ENCODE peak calls at places on chromosome 21, in seven cellular contexts. X, U, Q, N, C, R and M are unnamed samples.
A peak's percentile ranks its signal among the peaks of the same experiment; 100 is the strongest.

GRCh38 chr21:32612075-32612998 is at the start of gene CFAP298:
- DNase-seq in X (peak; percentile 85), U (peak; percentile 79), Q (peak; percentile 97), N (peak; percentile 77), C (peak; percentile 93), R (peak; percentile 85), M (peak; percentile 92)

GRCh38 chr21:46627726-46628125 is 7.7 kb upstream of the PRMT2 start:
- DNase-seq in X (no peak), U (no peak), Q (no peak), N (no peak), C (no peak), R (no peak), M (no peak)

GRCh38 chr21:44750675-44751025 is 39.3 kb upstream of the TSPEAR start:
- DNase-seq in X (no peak), U (no peak), Q (no peak), N (no peak), C (no peak), R (no peak), M (no peak)

GRCh38 chr21:44444286-44444931 is 10.9 kb upstream of the LRRC3 start:
- DNase-seq in X (peak; percentile 17), U (no peak), Q (no peak), N (peak; percentile 14), C (no peak), R (no peak), M (no peak)

GRCh38 chr21:26818911-26819310 is 26.3 kb downstream of the ADAMTS1 start:
- DNase-seq in X (no peak), U (no peak), Q (no peak), N (no peak), C (no peak), R (no peak), M (no peak)

GRCh38 chr21:18812308-18812707 is 408.7 kb upstream of the TMPRSS15 start:
- DNase-seq in X (no peak), U (no peak), Q (no peak), N (no peak), C (no peak), R (no peak), M (no peak)

GRCh38 chr21:32470206-32470605 is 57.7 kb downstream of the EVA1C start:
- DNase-seq in X (no peak), U (no peak), Q (no peak), N (no peak), C (no peak), R (no peak), M (no peak)

GRCh38 chr21:10272216-10272615 is 249.2 kb upstream of the TPTE start:
- DNase-seq in X (no peak), U (no peak), Q (peak; percentile 13), N (no peak), C (no peak), R (no peak), M (peak; percentile 40)

GRCh38 chr21:25896657-25897056 is 161.9 kb downstream of the GABPA start:
- DNase-seq in X (no peak), U (no peak), Q (no peak), N (no peak), C (no peak), R (no peak), M (no peak)

GRCh38 chr21:33360871-33361602 is 36.3 kb downstream of the IFNAR1 start:
- DNase-seq in X (peak; percentile 92), U (peak; percentile 77), Q (peak; percentile 79), N (peak; percentile 83), C (peak; percentile 80), R (peak; percentile 78), M (peak; percentile 74)

GRCh38 chr21:32698971-32699693 is 28.7 kb downstream of the SYNJ1 start:
- DNase-seq in X (no peak), U (no peak), Q (no peak), N (no peak), C (no peak), R (no peak), M (no peak)

GRCh38 chr21:32520885-32521735 is 64.2 kb downstream of the TCP10L start:
- DNase-seq in X (no peak), U (no peak), Q (peak; percentile 98), N (peak; percentile 35), C (peak; percentile 85), R (no peak), M (peak; percentile 67)

GRCh38 chr21:39022901-39023693 is 160.2 kb downstream of the PSMG1 start:
- DNase-seq in X (no peak), U (no peak), Q (peak; percentile 86), N (no peak), C (no peak), R (no peak), M (no peak)